ENCODE peak calls at places on chromosomes 4 and X, in eight cellular contexts. One of them, this sample, is unnamed.

GRCh38 chr4:68342139-68342538 is 7.8 kb downstream of the YTHDC1 start:
- DNase-seq in NCI-H774: no peak
- DNase-seq in HepG2: no peak
- DNase-seq in bronchial epithelial cell: peak
- DNase-seq in memory B cell: no peak
- DNase-seq in GM12891: no peak
- DNase-seq in heart left ventricle: no peak
- DNase-seq in EH: peak
- DNase-seq in this sample: no peak

GRCh38 chrX:41265615-41266014 is 68.3 kb upstream of the DDX3X start:
- DNase-seq in heart left ventricle: no peak
- DNase-seq in HepG2: no peak
- DNase-seq in memory B cell: no peak
- DNase-seq in NCI-H774: no peak
- DNase-seq in EH: no peak
- DNase-seq in bronchial epithelial cell: no peak
- DNase-seq in GM12891: no peak
- DNase-seq in this sample: peak

GRCh38 chr4:174207370-174207769 is 76.1 kb downstream of the FBXO8 start:
- DNase-seq in heart left ventricle: no peak
- DNase-seq in EH: no peak
- DNase-seq in memory B cell: no peak
- DNase-seq in HepG2: no peak
- DNase-seq in NCI-H774: no peak
- DNase-seq in bronchial epithelial cell: no peak
- DNase-seq in GM12891: no peak
- DNase-seq in this sample: no peak

GRCh38 chr4:87500107-87500462 is 29.1 kb downstream of the SPARCL1 start:
- DNase-seq in bronchial epithelial cell: no peak
- DNase-seq in GM12891: no peak
- DNase-seq in memory B cell: no peak
- DNase-seq in HepG2: no peak
- DNase-seq in NCI-H774: no peak
- DNase-seq in EH: no peak
- DNase-seq in heart left ventricle: no peak
- DNase-seq in this sample: no peak

GRCh38 chrX:85808217-85808616 is 239.1 kb downstream of the CHM start:
- DNase-seq in GM12891: no peak
- DNase-seq in NCI-H774: no peak
- DNase-seq in HepG2: no peak
- DNase-seq in EH: no peak
- DNase-seq in bronchial epithelial cell: no peak
- DNase-seq in memory B cell: no peak
- DNase-seq in heart left ventricle: no peak
- DNase-seq in this sample: no peak

GRCh38 chr4:14771504-14772175 is 230.6 kb upstream of the CPEB2 start:
- DNase-seq in GM12891: no peak
- DNase-seq in EH: no peak
- DNase-seq in memory B cell: no peak
- DNase-seq in heart left ventricle: no peak
- DNase-seq in NCI-H774: no peak
- DNase-seq in HepG2: no peak
- DNase-seq in bronchial epithelial cell: peak
- DNase-seq in this sample: no peak

GRCh38 chr4:1012031-1012739 is 759 bp downstream of the FGFRL1 start:
- DNase-seq in EH: peak
- DNase-seq in NCI-H774: no peak
- DNase-seq in bronchial epithelial cell: no peak
- DNase-seq in GM12891: no peak
- DNase-seq in memory B cell: no peak
- DNase-seq in HepG2: peak
- DNase-seq in heart left ventricle: no peak
- DNase-seq in this sample: peak

GRCh38 chr4:134202557-134202956 is 968 bp upstream of the PABPC4L start:
- DNase-seq in bronchial epithelial cell: peak
- DNase-seq in memory B cell: no peak
- DNase-seq in heart left ventricle: no peak
- DNase-seq in EH: peak
- DNase-seq in GM12891: no peak
- DNase-seq in NCI-H774: no peak
- DNase-seq in HepG2: no peak
- DNase-seq in this sample: no peak

GRCh38 chrX:23626651-23627050 is 40.6 kb upstream of the PRDX4 start:
- DNase-seq in NCI-H774: no peak
- DNase-seq in HepG2: no peak
- DNase-seq in heart left ventricle: no peak
- DNase-seq in GM12891: no peak
- DNase-seq in EH: no peak
- DNase-seq in memory B cell: no peak
- DNase-seq in bronchial epithelial cell: no peak
- DNase-seq in this sample: no peak

GRCh38 chr4:184282895-184283654 is 65.4 kb upstream of the ENPP6 start:
- DNase-seq in HepG2: no peak
- DNase-seq in NCI-H774: no peak
- DNase-seq in GM12891: no peak
- DNase-seq in bronchial epithelial cell: no peak
- DNase-seq in heart left ventricle: no peak
- DNase-seq in EH: no peak
- DNase-seq in memory B cell: no peak
- DNase-seq in this sample: no peak

GRCh38 chrX:43961699-43962098 is 11.5 kb downstream of the NDP start:
- DNase-seq in memory B cell: no peak
- DNase-seq in GM12891: no peak
- DNase-seq in NCI-H774: no peak
- DNase-seq in heart left ventricle: no peak
- DNase-seq in EH: no peak
- DNase-seq in bronchial epithelial cell: no peak
- DNase-seq in HepG2: no peak
- DNase-seq in this sample: no peak

This sample was measured in activated effector memory CD4-positive, alpha-beta T cell treated with anti-CD3 and anti-CD28 coated beads, Interleukin-2, amount 50 U/mL, for 16 hours.